ENCODE peak calls at places on chromosomes 2 and 18, in nine cellular contexts. I is GM12878, F is GM23338, H is Panc1, N is A549, T is HCT116, C is HL-60, S is SK-N-SH, O is K562. U is an unnamed sample.

GRCh38 chr2:234290196-234290595 is 206.7 kb downstream of the ARL4C start:
- DNase-seq in F (no peak), O (no peak), I (no peak), T (no peak), S (no peak), N (no peak), H (no peak), C (no peak), U (no peak)

GRCh38 chr2:98476192-98476868 is 31.7 kb downstream of the INPP4A start:
- DNase-seq in S (no peak), O (no peak), F (no peak), N (no peak), H (no peak), T (no peak), I (no peak), C (no peak), U (no peak)

GRCh38 chr18:40159141-40160017 is 1795.7 kb upstream of the PIK3C3 start:
- DNase-seq in N (peak; percentile 21), I (peak; percentile 1), C (peak; percentile 2), T (peak; percentile 16), F (peak; percentile 71), H (no peak), S (peak; percentile 27), O (no peak), U (peak; percentile 35)

GRCh38 chr2:136505462-136505861 is 259.9 kb upstream of the THSD7B start:
- DNase-seq in F (no peak), O (no peak), H (no peak), N (no peak), S (no peak), C (no peak), T (no peak), I (no peak), U (no peak)

GRCh38 chr2:143730155-143730949 is 601.1 kb downstream of the ARHGAP15 start:
- DNase-seq in O (no peak), S (no peak), H (no peak), T (no peak), N (peak; percentile 27), C (no peak), F (no peak), I (peak; percentile 33), U (no peak)

GRCh38 chr2:12105180-12105579 is 358.7 kb downstream of the LPIN1 start:
- DNase-seq in F (no peak), N (no peak), C (no peak), I (no peak), T (no peak), S (no peak), H (no peak), O (no peak), U (no peak)

GRCh38 chr2:226179010-226179409 is 620.6 kb downstream of the IRS1 start:
- DNase-seq in T (peak; percentile 69), H (no peak), C (no peak), I (no peak), O (no peak), S (no peak), N (no peak), F (no peak), U (no peak)

GRCh38 chr2:121128741-121129659 is 156.0 kb downstream of the TFCP2L1 start:
- DNase-seq in F (peak; percentile 79), I (no peak), H (no peak), S (no peak), C (peak; percentile 70), N (peak; percentile 60), O (peak; percentile 52), T (peak; percentile 48), U (peak; percentile 45)

GRCh38 chr2:226703501-226703900 is 96.1 kb downstream of the IRS1 start:
- DNase-seq in S (no peak), N (no peak), F (no peak), T (no peak), O (no peak), H (no peak), I (no peak), C (no peak), U (no peak)

GRCh38 chr2:201441409-201441808 is 9.8 kb downstream of the TRAK2 start:
- DNase-seq in N (no peak), C (no peak), F (no peak), O (no peak), H (no peak), T (no peak), S (no peak), I (no peak), U (no peak)

GRCh38 chr2:232436381-232437129 is 19.4 kb upstream of the ALPI start:
- DNase-seq in C (no peak), O (no peak), S (peak; percentile 11), T (no peak), F (no peak), I (no peak), N (no peak), H (no peak), U (no peak)

GRCh38 chr18:23173912-23174311 is 38.6 kb downstream of the CABLES1 start:
- DNase-seq in S (no peak), N (no peak), O (no peak), C (no peak), F (no peak), H (no peak), I (no peak), T (no peak), U (no peak)

GRCh38 chr18:48004577-48004976 is 74.1 kb upstream of the SMAD2 start:
- DNase-seq in O (no peak), F (no peak), I (no peak), H (no peak), T (no peak), N (peak; percentile 72), S (no peak), C (no peak), U (no peak)

GRCh38 chr18:48000701-48001100 is 70.2 kb upstream of the SMAD2 start:
- DNase-seq in N (no peak), O (no peak), I (no peak), S (no peak), C (no peak), T (no peak), H (no peak), F (no peak), U (no peak)

GRCh38 chr18:48006415-48007175 is 76.1 kb upstream of the SMAD2 start:
- DNase-seq in N (no peak), I (no peak), C (no peak), H (no peak), S (no peak), F (no peak), T (no peak), O (no peak), U (no peak)

GRCh38 chr18:48002933-48003365 is 72.5 kb upstream of the SMAD2 start:
- DNase-seq in H (peak; percentile 72), I (no peak), N (peak; percentile 97), C (no peak), F (no peak), S (no peak), T (peak; percentile 77), O (no peak), U (no peak)

GRCh38 chr18:48003426-48004349 is 73.2 kb upstream of the SMAD2 start:
- DNase-seq in C (peak; percentile 70), F (no peak), O (no peak), N (peak; percentile 98), H (no peak), I (no peak), T (peak; percentile 72), S (no peak), U (no peak)
- TF ChIP-seq REST in C (no peak), F (no peak), O (no peak), N (no peak), H (no peak), I (no peak), T (no peak), S (no peak), U (no peak)

GRCh38 chr2:51597086-51597485 is 565.2 kb upstream of the NRXN1 start:
- DNase-seq in O (no peak), F (peak; percentile 51), H (no peak), N (no peak), I (no peak), C (no peak), S (no peak), T (no peak), U (no peak)
- TF ChIP-seq REST in O (no peak), F (no peak), H (no peak), N (no peak), I (no peak), C (no peak), S (no peak), T (no peak), U (no peak)

GRCh38 chr2:204470178-204470620 is 75.1 kb upstream of the PARD3B start:
- DNase-seq in C (no peak), S (no peak), I (no peak), N (no peak), H (no peak), O (no peak), T (no peak), F (no peak), U (no peak)

GRCh38 chr2:204470621-204471196 is 74.6 kb upstream of the PARD3B start:
- DNase-seq in C (no peak), N (no peak), S (no peak), H (no peak), O (no peak), T (no peak), F (no peak), I (no peak), U (no peak)

GRCh38 chr2:204472375-204472774 is 72.9 kb upstream of the PARD3B start:
- DNase-seq in O (no peak), F (no peak), C (no peak), I (no peak), T (no peak), S (no peak), H (no peak), N (no peak), U (no peak)

GRCh38 chr2:204473224-204473623 is 72.1 kb upstream of the PARD3B start:
- DNase-seq in F (no peak), S (no peak), I (no peak), O (no peak), T (no peak), C (no peak), N (no peak), H (no peak), U (no peak)

GRCh38 chr2:204468689-204469429 is 76.4 kb upstream of the PARD3B start:
- DNase-seq in T (no peak), N (no peak), O (no peak), F (no peak), I (no peak), S (no peak), C (no peak), H (no peak), U (no peak)
- TF ChIP-seq REST in T (no peak), N (no peak), O (no peak), F (no peak), I (no peak), S (no peak), C (no peak), H (no peak), U (no peak)

GRCh38 chr2:171248205-171248662 is 87.5 kb upstream of the TLK1 start:
- DNase-seq in C (peak; percentile 26), I (peak; percentile 42), S (no peak), H (no peak), O (no peak), T (no peak), F (no peak), N (no peak), U (no peak)
- TF ChIP-seq REST in C (no peak), I (no peak), S (no peak), H (no peak), O (no peak), T (no peak), F (no peak), N (no peak), U (no peak)

DNA sequence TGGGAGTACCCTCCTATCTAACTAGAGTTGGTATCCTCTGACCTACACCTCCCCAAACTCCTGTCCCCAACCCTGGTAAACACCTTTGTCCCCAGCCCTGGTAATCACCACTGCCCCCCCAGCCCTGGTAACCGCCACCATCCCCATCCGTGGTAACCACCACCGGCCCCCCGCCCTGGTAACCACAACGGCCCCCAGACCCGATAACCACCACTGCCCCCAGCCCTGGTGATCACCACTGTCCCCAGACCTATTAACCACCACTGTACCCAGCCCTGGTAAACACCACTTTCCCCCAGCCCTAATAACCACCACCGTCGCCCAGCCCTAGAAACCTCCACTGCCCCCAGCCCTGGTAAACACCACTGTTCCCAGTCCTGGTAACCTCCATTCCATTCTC is 820.2 kb upstream of the SALL3 start:
- DNase-seq in T (no peak), O (no peak), I (no peak), N (no peak), S (no peak), C (no peak), F (no peak), H (no peak), U (no peak)
- TF ChIP-seq REST in T (no peak), O (no peak), I (no peak), N (no peak), S (no peak), C (no peak), F (no peak), H (no peak), U (no peak)

U was measured in HepG2.